ENCODE peak calls at places on chromosomes 7 and 10, in seven cellular contexts. One of them, this sample, is unnamed.
A peak's percentile ranks its signal among the peaks of the same experiment; 100 is the strongest.

GRCh38 chr7:120838281-120838682 is 19.7 kb downstream of the TSPAN12 start:
- DNase-seq in SK-N-SH: no peak
- DNase-seq in GM12878: peak; percentile 68
- DNase-seq in K562: no peak
- DNase-seq in GM12891: no peak
- DNase-seq in H1: no peak
- DNase-seq in HepG2: no peak
- DNase-seq in this sample: no peak

GRCh38 chr7:99380032-99380822 is 5.7 kb downstream of the ARPC1B start:
- DNase-seq in HepG2: no peak
- DNase-seq in K562: peak; percentile 75
- DNase-seq in SK-N-SH: no peak
- DNase-seq in GM12878: peak; percentile 94
- DNase-seq in GM12891: peak; percentile 37
- DNase-seq in H1: no peak
- DNase-seq in this sample: no peak

GRCh38 chr7:118517275-118517674 is 292.8 kb downstream of the ANKRD7 start:
- DNase-seq in GM12891: no peak
- DNase-seq in GM12878: no peak
- DNase-seq in H1: no peak
- DNase-seq in HepG2: no peak
- DNase-seq in SK-N-SH: no peak
- DNase-seq in K562: no peak
- DNase-seq in this sample: no peak

GRCh38 chr10:34254596-34254995 is 560.5 kb downstream of the PARD3 start:
- DNase-seq in H1: no peak
- DNase-seq in HepG2: peak; percentile 92
- DNase-seq in GM12891: no peak
- DNase-seq in SK-N-SH: peak; percentile 28
- DNase-seq in K562: no peak
- DNase-seq in GM12878: peak; percentile 12
- DNase-seq in this sample: no peak

GRCh38 chr10:29931833-29932232 is 127.6 kb downstream of the JCAD start:
- DNase-seq in GM12891: no peak
- DNase-seq in SK-N-SH: no peak
- DNase-seq in K562: no peak
- DNase-seq in H1: no peak
- DNase-seq in GM12878: no peak
- DNase-seq in HepG2: no peak
- DNase-seq in this sample: no peak

GRCh38 chr10:88392222-88392621 is 190.9 kb downstream of the RNLS start:
- DNase-seq in K562: no peak
- DNase-seq in H1: no peak
- DNase-seq in HepG2: no peak
- DNase-seq in SK-N-SH: no peak
- DNase-seq in GM12878: peak; percentile 80
- DNase-seq in GM12891: no peak
- DNase-seq in this sample: no peak

GRCh38 chr7:92255308-92255707 is 9.5 kb downstream of the ANKIB1 start:
- DNase-seq in GM12878: no peak
- DNase-seq in SK-N-SH: no peak
- DNase-seq in H1: no peak
- DNase-seq in HepG2: no peak
- DNase-seq in GM12891: no peak
- DNase-seq in K562: peak; percentile 16
- DNase-seq in this sample: no peak

GRCh38 chr7:18345641-18346234 is 149.8 kb upstream of the HDAC9 start:
- DNase-seq in SK-N-SH: peak; percentile 21
- DNase-seq in K562: peak; percentile 29
- DNase-seq in H1: no peak
- DNase-seq in GM12878: no peak
- DNase-seq in HepG2: peak; percentile 35
- DNase-seq in GM12891: no peak
- DNase-seq in this sample: no peak

GRCh38 chr7:117212969-117213877 is 109.6 kb downstream of the WNT2 start:
- DNase-seq in K562: peak; percentile 74
- DNase-seq in SK-N-SH: peak; percentile 66
- DNase-seq in H1: peak; percentile 34
- DNase-seq in HepG2: peak; percentile 42
- DNase-seq in GM12878: peak; percentile 42
- DNase-seq in GM12891: no peak
- DNase-seq in this sample: no peak

GRCh38 chr10:21889477-21890275 is 113.9 kb downstream of the DNAJC1 start:
- DNase-seq in HepG2: no peak
- DNase-seq in GM12878: no peak
- DNase-seq in SK-N-SH: no peak
- DNase-seq in GM12891: no peak
- DNase-seq in K562: no peak
- DNase-seq in H1: no peak
- DNase-seq in this sample: no peak

GRCh38 chr10:52216852-52217251 is 97.2 kb upstream of the DKK1 start:
- DNase-seq in H1: no peak
- DNase-seq in GM12878: peak; percentile 45
- DNase-seq in SK-N-SH: peak; percentile 8
- DNase-seq in HepG2: no peak
- DNase-seq in K562: no peak
- DNase-seq in GM12891: no peak
- DNase-seq in this sample: no peak

GRCh38 chr10:71213761-71214440 is 1.5 kb downstream of the UNC5B start:
- DNase-seq in GM12891: no peak
- DNase-seq in HepG2: no peak
- DNase-seq in K562: peak; percentile 21
- DNase-seq in H1: no peak
- DNase-seq in GM12878: no peak
- DNase-seq in SK-N-SH: peak; percentile 60
- DNase-seq in this sample: no peak

DNA sequence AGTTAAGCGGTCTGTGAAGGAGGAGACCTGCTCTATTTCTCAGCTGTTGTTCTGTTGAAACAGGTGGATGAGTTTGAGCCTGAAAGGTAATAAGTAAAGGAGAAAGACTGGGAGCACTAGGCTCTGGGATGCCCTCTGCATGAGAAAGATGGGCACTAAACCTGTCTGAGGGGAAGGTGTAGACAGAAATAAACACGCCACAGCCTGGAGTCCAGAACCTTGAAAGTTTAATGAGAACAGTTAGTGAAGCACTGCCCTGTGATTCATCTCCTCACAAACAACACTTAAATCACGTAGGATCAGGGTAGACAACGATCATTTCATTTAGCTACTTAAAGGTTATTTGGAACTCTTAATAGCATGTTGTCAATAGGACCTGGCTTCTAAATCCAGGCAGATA is 193.1 kb downstream of the PHTF2 start:
- DNase-seq in GM12878: no peak
- DNase-seq in GM12891: no peak
- DNase-seq in K562: no peak
- DNase-seq in SK-N-SH: no peak
- DNase-seq in HepG2: no peak
- DNase-seq in H1: no peak
- DNase-seq in this sample: no peak
- TF ChIP-seq TAF1 in GM12878: no peak
- TF ChIP-seq TAF1 in GM12891: no peak
- TF ChIP-seq TAF1 in K562: no peak
- TF ChIP-seq TAF1 in SK-N-SH: no peak
- TF ChIP-seq TAF1 in HepG2: no peak
- TF ChIP-seq TAF1 in H1: no peak
- TF ChIP-seq TAF1 in this sample: no peak

DNA sequence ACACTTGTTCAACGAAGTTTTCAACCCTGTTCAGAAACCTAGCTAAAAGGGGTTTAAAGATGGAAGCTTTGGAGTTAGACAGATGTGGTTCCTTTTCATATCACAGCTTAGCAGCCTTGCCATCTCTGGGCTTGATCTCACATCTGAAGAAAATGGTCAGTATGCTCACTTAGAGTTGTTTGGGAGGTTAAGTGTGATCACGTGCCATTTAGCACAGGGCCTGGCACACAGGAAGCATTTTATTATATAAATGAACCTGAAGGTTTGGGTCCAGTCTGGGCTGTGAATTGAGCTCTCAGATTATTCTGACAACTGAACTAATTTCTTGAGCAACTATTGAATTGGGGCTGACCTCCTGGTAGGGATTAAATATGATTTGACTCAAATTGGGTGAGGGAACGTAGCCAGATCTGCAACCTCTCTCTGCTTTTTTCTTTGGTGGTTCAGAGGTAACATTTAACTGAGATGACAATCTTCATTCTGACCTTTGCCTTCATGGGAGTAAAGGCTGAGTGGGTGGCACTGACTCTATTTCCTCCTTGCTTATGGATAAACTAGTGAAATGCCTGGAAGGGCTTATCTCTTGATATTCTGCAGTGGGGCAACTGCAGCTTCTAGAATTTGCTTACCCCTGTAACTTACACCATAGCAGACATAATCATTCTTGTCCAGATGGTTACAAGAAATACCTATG is 10.2 kb upstream of the HKDC1 start:
- DNase-seq in H1: no peak
- DNase-seq in GM12878: no peak
- DNase-seq in GM12891: no peak
- DNase-seq in HepG2: no peak
- DNase-seq in SK-N-SH: no peak
- DNase-seq in K562: no peak
- DNase-seq in this sample: no peak
- TF ChIP-seq POLR2AphosphoS5 in H1: no peak
- TF ChIP-seq POLR2AphosphoS5 in GM12878: no peak
- TF ChIP-seq POLR2AphosphoS5 in GM12891: no peak
- TF ChIP-seq POLR2AphosphoS5 in HepG2: no peak
- TF ChIP-seq POLR2AphosphoS5 in SK-N-SH: no peak
- TF ChIP-seq POLR2AphosphoS5 in K562: no peak
- TF ChIP-seq POLR2AphosphoS5 in this sample: peak; percentile 24

DNA sequence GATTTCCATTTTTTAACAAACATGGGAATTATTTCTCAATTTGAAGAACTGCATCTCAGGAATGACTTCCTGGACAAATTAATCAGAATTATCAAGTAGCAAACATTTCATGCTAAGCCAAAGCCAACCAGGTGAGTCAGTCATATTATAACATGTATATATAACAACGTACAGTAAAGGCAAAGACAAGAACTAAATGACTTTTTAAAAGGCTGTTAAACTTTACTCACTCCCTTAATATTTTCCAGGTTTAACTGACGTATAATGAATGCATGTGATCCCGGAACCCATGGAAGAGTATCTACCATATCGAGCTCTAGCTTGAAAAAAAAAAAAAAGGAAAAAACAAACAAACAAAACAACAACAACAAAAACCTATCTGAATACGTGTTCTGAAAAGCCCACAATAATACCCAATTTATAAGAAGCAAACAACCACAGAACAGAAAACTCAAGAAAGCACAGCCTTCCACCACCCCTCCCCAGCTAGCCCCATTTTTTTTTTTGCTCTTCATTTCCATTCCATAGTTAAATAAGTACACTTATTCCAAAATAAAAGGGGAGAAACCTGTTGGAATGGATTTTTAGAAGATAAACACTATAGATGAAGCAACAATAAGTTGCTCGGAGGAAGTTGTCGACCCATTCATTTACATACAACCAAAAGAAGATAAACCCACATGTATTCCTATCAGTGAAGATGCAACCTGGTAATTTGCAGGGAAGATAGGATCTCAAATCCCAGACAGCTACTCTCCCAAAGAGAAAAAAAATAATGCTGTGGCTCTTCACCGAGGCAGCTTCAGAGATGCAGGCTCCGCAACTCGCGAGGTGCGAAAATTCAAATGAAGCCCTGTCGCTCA is 537 bp downstream of the NAPEPLD start:
- DNase-seq in HepG2: no peak
- DNase-seq in H1: no peak
- DNase-seq in K562: no peak
- DNase-seq in GM12891: no peak
- DNase-seq in SK-N-SH: peak; percentile 34
- DNase-seq in GM12878: peak; percentile 19
- DNase-seq in this sample: no peak
- TF ChIP-seq TAF1 in HepG2: no peak
- TF ChIP-seq TAF1 in H1: no peak
- TF ChIP-seq TAF1 in K562: no peak
- TF ChIP-seq TAF1 in GM12891: no peak
- TF ChIP-seq TAF1 in SK-N-SH: no peak
- TF ChIP-seq TAF1 in GM12878: no peak
- TF ChIP-seq TAF1 in this sample: no peak

DNA sequence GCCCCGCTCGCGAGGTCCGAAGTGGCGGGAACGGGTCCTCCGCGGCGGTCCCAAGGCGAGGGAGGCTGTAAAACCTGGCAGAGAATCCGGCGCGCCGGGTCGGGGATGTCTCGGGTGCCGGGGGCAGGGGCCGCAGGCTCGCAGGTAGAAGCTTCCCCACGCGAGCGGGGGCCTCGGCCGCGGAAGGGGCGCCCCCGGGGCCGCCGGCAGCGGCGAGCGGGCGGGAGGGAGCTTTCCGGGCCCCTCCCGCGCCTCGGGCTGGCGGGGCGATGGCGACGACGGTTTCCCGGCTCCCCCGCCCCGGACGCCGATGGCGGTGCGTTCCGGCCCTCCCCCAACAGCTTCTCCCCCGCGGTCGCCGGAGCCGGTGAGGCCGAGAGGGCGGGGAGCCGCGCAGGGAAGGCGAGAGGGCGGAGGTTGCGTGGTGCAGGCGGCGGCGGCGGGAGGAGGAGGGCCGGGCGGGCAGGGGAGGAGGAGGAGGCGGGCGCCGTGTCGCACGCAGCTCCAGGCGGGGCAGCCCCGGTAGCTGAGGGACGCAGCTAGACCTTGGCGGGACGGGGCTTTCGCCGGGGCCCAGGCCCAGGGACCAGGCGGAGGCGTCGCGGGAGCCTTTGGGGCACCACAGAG is at the start of gene CUL1:
- DNase-seq in HepG2: peak; percentile 46
- DNase-seq in GM12891: peak; percentile 69
- DNase-seq in GM12878: no peak
- DNase-seq in H1: peak; percentile 29
- DNase-seq in K562: peak; percentile 89
- DNase-seq in SK-N-SH: peak; percentile 93
- DNase-seq in this sample: peak; percentile 53
- TF ChIP-seq POLR2AphosphoS5 in HepG2: peak; percentile 44
- TF ChIP-seq POLR2AphosphoS5 in GM12891: peak; percentile 44
- TF ChIP-seq POLR2AphosphoS5 in GM12878: no peak
- TF ChIP-seq POLR2AphosphoS5 in H1: no peak
- TF ChIP-seq POLR2AphosphoS5 in K562: peak; percentile 70
- TF ChIP-seq POLR2AphosphoS5 in SK-N-SH: peak; percentile 76
- TF ChIP-seq POLR2AphosphoS5 in this sample: no peak

GRCh38 chr10:123204127-123204461 is 49.9 kb downstream of the BUB3 start:
- DNase-seq in K562: no peak
- DNase-seq in GM12878: no peak
- DNase-seq in SK-N-SH: no peak
- DNase-seq in H1: no peak
- DNase-seq in GM12891: no peak
- DNase-seq in HepG2: no peak
- DNase-seq in this sample: no peak
- TF ChIP-seq TAF1 in K562: no peak
- TF ChIP-seq TAF1 in GM12878: no peak
- TF ChIP-seq TAF1 in SK-N-SH: no peak
- TF ChIP-seq TAF1 in H1: no peak
- TF ChIP-seq TAF1 in GM12891: no peak
- TF ChIP-seq TAF1 in HepG2: no peak
- TF ChIP-seq TAF1 in this sample: no peak